ENCODE peak calls at places on chromosomes 7 and 10, in four cellular contexts. V, B, Y and L are unnamed samples.
A peak's percentile ranks its signal among the peaks of the same experiment; 100 is the strongest.

GRCh38 chr7:16905300-16906044 is 23.7 kb upstream of the AGR3 start:
- DNase-seq in B (peak; percentile 58), Y (no peak), V (no peak), L (peak; percentile 57)

GRCh38 chr10:71802715-71803488 is 29.6 kb upstream of the VSIR start:
- DNase-seq in V (no peak), Y (no peak), B (no peak), L (no peak)

GRCh38 chr10:45000138-45000763 is 472 bp upstream of the ZNF22 start:
- DNase-seq in V (peak; percentile 58), Y (peak; percentile 52), B (peak; percentile 90), L (peak; percentile 74)

GRCh38 chr10:117136391-117136975 is 1.6 kb downstream of the VAX1 start:
- DNase-seq in B (no peak), V (no peak), Y (no peak), L (no peak)

GRCh38 chr10:8586504-8586903 is 532.0 kb downstream of the GATA3 start:
- DNase-seq in Y (no peak), V (no peak), B (no peak), L (no peak)

GRCh38 chr7:78510580-78511188 is 712.1 kb downstream of the PHTF2 start:
- DNase-seq in B (peak; percentile 62), Y (peak; percentile 13), V (peak; percentile 23), L (peak; percentile 42)

GRCh38 chr7:81402227-81402626 is 367.6 kb downstream of the HGF start:
- DNase-seq in V (no peak), B (peak; percentile 44), Y (no peak), L (peak; percentile 8)

GRCh38 chr10:88987243-88987726 is 3.3 kb upstream of the FAS start:
- DNase-seq in V (no peak), B (no peak), Y (no peak), L (no peak)

GRCh38 chr7:39353615-39354376 is 212.4 kb upstream of the YAE1 start:
- DNase-seq in V (peak; percentile 23), Y (peak; percentile 10), B (peak; percentile 78), L (peak; percentile 69)

GRCh38 chr7:129969881-129970446 is 17.2 kb upstream of the UBE2H start:
- DNase-seq in V (no peak), Y (peak; percentile 41), B (peak; percentile 81), L (peak; percentile 50)

GRCh38 chr10:14806318-14806717 is 31.5 kb downstream of the CDNF start:
- DNase-seq in Y (no peak), B (no peak), V (no peak), L (no peak)

GRCh38 chr10:132136689-132137088 is 50.1 kb upstream of the DPYSL4 start:
- DNase-seq in B (no peak), Y (no peak), V (peak; percentile 10), L (no peak)

GRCh38 chr10:116988311-116988710 is 16.7 kb downstream of the SHTN1 start:
- DNase-seq in Y (no peak), V (no peak), B (no peak), L (no peak)

GRCh38 chr7:101154693-101155102 is 422 bp downstream of the AP1S1 start:
- DNase-seq in V (no peak), Y (peak; percentile 54), B (no peak), L (no peak)

GRCh38 chr7:54810401-54810800 is 51.4 kb upstream of the SEC61G start:
- DNase-seq in V (no peak), B (no peak), Y (no peak), L (peak; percentile 45)

GRCh38 chr7:44398953-44399574 is 73.7 kb upstream of the CAMK2B start:
- DNase-seq in Y (no peak), V (no peak), B (no peak), L (no peak)

GRCh38 chr10:15325243-15326002 is 45.7 kb downstream of the FAM171A1 start:
- DNase-seq in B (peak; percentile 88), V (no peak), Y (no peak), L (peak; percentile 20)

GRCh38 chr10:69802424-69803161 is 887 bp downstream of the COL13A1 start:
- DNase-seq in B (peak; percentile 58), Y (no peak), V (no peak), L (peak; percentile 65)

GRCh38 chr7:10075866-10076265 is 897.8 kb upstream of the PHF14 start:
- DNase-seq in B (no peak), V (no peak), Y (no peak), L (no peak)

GRCh38 chr7:65979583-65980477 is 2.2 kb downstream of the GUSB start:
- DNase-seq in V (no peak), B (no peak), Y (no peak), L (no peak)

GRCh38 chr10:96747734-96748550 is 27.6 kb upstream of the PIK3AP1 start:
- DNase-seq in B (no peak), V (no peak), Y (no peak), L (no peak)

GRCh38 chr10:17227367-17228080 is 517 bp upstream of the VIM start:
- DNase-seq in Y (no peak), B (no peak), V (no peak), L (no peak)

GRCh38 chr10:13877154-13877909 is 290.6 kb downstream of the PRPF18 start:
- DNase-seq in V (no peak), Y (no peak), B (peak; percentile 55), L (no peak)

GRCh38 chr7:3957735-3958491 is 656.9 kb downstream of the SDK1 start:
- DNase-seq in V (no peak), B (no peak), Y (no peak), L (no peak)

GRCh38 chr7:3960045-3960772 is 659.2 kb downstream of the SDK1 start:
- DNase-seq in V (no peak), Y (no peak), B (no peak), L (no peak)

GRCh38 chr7:3961857-3962503 is 660.9 kb downstream of the SDK1 start:
- DNase-seq in B (no peak), V (no peak), Y (no peak), L (no peak)

GRCh38 chr7:3956949-3957348 is 655.9 kb downstream of the SDK1 start:
- DNase-seq in V (no peak), B (no peak), Y (no peak), L (no peak)

DNA sequence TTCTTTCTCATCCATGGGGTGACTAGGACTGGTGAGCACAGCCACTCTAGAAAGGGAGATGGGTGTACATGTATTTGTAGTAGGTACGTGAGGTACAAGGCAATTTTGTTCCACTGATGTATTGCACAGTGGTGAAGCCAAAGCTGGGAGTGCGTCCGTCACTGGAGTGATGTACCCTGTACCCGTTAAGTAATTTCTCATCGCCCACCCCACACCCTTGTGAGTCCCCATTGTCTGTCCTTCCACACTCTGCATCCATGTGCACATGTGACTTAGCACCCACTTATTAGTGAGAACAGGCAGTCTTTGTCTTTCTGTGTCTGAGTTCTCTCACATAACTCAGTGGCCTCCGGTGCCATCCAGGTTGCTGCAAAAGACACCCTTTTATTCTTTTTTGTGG is 658.3 kb downstream of the SDK1 start:
- DNase-seq in V (no peak), B (no peak), Y (no peak), L (no peak)
- H3K4me3 ChIP-seq in V (no peak overlapping the region), B (no peak overlapping the region), Y (no peak overlapping the region), L (no peak overlapping the region)

GRCh38 chr10:77620731-77621130 is 16.9 kb downstream of the KCNMA1 start:
- DNase-seq in Y (no peak), V (no peak), B (no peak), L (no peak)
- TF ChIP-seq CTCF in Y (no peak), V (no peak), B (no peak), L (no peak)

DNA sequence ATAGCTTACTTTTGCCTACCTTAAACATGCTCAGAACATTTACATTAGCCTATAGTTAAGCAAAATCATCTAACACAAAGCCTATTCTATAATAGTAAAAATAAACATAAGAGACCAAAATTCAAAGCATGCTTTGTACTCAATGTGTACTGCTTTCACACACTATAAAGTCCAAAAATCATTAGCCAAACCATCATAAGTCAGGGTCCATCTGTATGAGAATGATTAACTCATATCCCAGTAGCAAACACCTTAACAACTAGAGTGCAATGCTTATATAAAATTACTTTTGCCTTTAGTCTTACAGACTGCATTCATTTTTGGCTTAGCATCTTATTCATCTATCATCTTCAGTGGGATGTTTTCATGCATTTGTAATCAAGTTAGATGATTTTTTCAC is 49.4 kb upstream of the VWC2 start:
- DNase-seq in Y (no peak), B (no peak), V (no peak), L (no peak)
- H3K4me3 ChIP-seq in Y (no peak overlapping the region), B (no peak overlapping the region), V (no peak overlapping the region), L (no peak overlapping the region)

DNA sequence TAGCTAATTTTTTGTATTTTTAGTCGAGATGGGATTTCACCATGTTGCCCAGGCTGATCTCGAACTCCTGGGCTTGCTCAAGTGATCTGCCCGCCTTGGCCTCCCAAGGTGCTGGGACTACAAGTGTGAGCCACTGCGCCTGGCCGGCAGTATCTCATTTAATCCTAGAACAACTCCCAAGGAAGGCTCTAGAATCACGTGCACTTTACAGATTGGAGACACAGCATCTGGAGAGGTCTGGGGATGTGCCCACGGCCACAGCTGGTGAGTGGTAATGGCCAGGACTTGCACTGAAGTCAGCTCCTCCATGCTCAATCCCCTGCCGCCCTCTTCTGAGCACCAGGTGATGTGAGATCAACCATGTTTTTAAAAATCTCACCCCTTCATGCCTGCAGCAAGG is 43.1 kb downstream of the CARD11 start:
- DNase-seq in Y (no peak), B (no peak), V (no peak), L (no peak)
- TF ChIP-seq CTCF in Y (no peak), B (no peak), V (no peak), L (no peak)

GRCh38 chr10:61898435-61898778 is 3.1 kb upstream of the ARID5B start:
- DNase-seq in Y (no peak), B (no peak), V (no peak), L (no peak)

GRCh38 chr10:61895898-61896605 is 5.4 kb upstream of the ARID5B start:
- DNase-seq in Y (no peak), B (no peak), V (no peak), L (no peak)

GRCh38 chr10:61897671-61898434 is 3.6 kb upstream of the ARID5B start:
- DNase-seq in B (peak; percentile 77), Y (peak; percentile 54), V (peak; percentile 68), L (peak; percentile 64)

GRCh38 chr10:61899045-61899444 is 2.5 kb upstream of the ARID5B start:
- DNase-seq in V (no peak), Y (no peak), B (peak; percentile 60), L (peak; percentile 66)

GRCh38 chr10:61896854-61897661 is 4.4 kb upstream of the ARID5B start:
- DNase-seq in Y (peak; percentile 58), B (peak; percentile 90), V (peak; percentile 75), L (peak; percentile 69)
- H3K4me3 ChIP-seq in Y (no peak overlapping the region), B (peak overlapping the region; percentile 21), V (peak overlapping the region; percentile 55), L (peak overlapping the region; percentile 24)